ENCODE peak calls at places on chromosome 22, in seven cellular contexts. One of them, this sample, is unnamed.
A peak's percentile ranks its signal among the peaks of the same experiment; 100 is the strongest.

GRCh38 chr22:48760481-48761238 is 1067.0 kb downstream of the BRD1 start:
- DNase-seq in PC-3: no peak
- DNase-seq in GM23338: no peak
- DNase-seq in GM23248: no peak
- DNase-seq in neural progenitor cell: no peak
- DNase-seq in HCT116: no peak
- DNase-seq in MM.1S: no peak
- DNase-seq in this sample: peak; percentile 2

GRCh38 chr22:17781319-17782031 is 7.2 kb upstream of the BID start:
- DNase-seq in PC-3: peak; percentile 25
- DNase-seq in GM23338: no peak
- DNase-seq in GM23248: peak; percentile 93
- DNase-seq in neural progenitor cell: no peak
- DNase-seq in HCT116: no peak
- DNase-seq in MM.1S: peak; percentile 82
- DNase-seq in this sample: peak; percentile 71

GRCh38 chr22:43042101-43042780 is 27.3 kb upstream of the PACSIN2 start:
- DNase-seq in PC-3: no peak
- DNase-seq in GM23338: no peak
- DNase-seq in GM23248: no peak
- DNase-seq in neural progenitor cell: peak; percentile 17
- DNase-seq in HCT116: no peak
- DNase-seq in MM.1S: peak; percentile 13
- DNase-seq in this sample: no peak

GRCh38 chr22:19905619-19906276 is 35.8 kb upstream of the COMT start:
- DNase-seq in PC-3: no peak
- DNase-seq in GM23338: no peak
- DNase-seq in GM23248: no peak
- DNase-seq in neural progenitor cell: no peak
- DNase-seq in HCT116: no peak
- DNase-seq in MM.1S: no peak
- DNase-seq in this sample: no peak

GRCh38 chr22:37898441-37899181 is 7.5 kb upstream of the MICALL1 start:
- DNase-seq in PC-3: no peak
- DNase-seq in GM23338: peak; percentile 63
- DNase-seq in GM23248: no peak
- DNase-seq in neural progenitor cell: no peak
- DNase-seq in HCT116: no peak
- DNase-seq in MM.1S: no peak
- DNase-seq in this sample: no peak

GRCh38 chr22:45200230-45200629 is 36.5 kb downstream of the NUP50 start:
- DNase-seq in PC-3: no peak
- DNase-seq in GM23338: no peak
- DNase-seq in GM23248: no peak
- DNase-seq in neural progenitor cell: no peak
- DNase-seq in HCT116: no peak
- DNase-seq in MM.1S: no peak
- DNase-seq in this sample: no peak

GRCh38 chr22:42662114-42663021 is 13.2 kb upstream of the CYB5R3 start:
- DNase-seq in PC-3: peak; percentile 76
- DNase-seq in GM23338: peak; percentile 91
- DNase-seq in GM23248: peak; percentile 86
- DNase-seq in neural progenitor cell: peak; percentile 91
- DNase-seq in HCT116: no peak
- DNase-seq in MM.1S: peak; percentile 53
- DNase-seq in this sample: peak; percentile 90

GRCh38 chr22:42114721-42115120 is 15.9 kb downstream of the CYP2D6 start:
- DNase-seq in PC-3: peak; percentile 5
- DNase-seq in GM23338: peak; percentile 86
- DNase-seq in GM23248: peak; percentile 39
- DNase-seq in neural progenitor cell: peak; percentile 82
- DNase-seq in HCT116: peak; percentile 26
- DNase-seq in MM.1S: no peak
- DNase-seq in this sample: peak; percentile 80

GRCh38 chr22:46303347-46303965 is 6.8 kb downstream of the GTSE1 start:
- DNase-seq in PC-3: peak; percentile 20
- DNase-seq in GM23338: no peak
- DNase-seq in GM23248: peak; percentile 61
- DNase-seq in neural progenitor cell: no peak
- DNase-seq in HCT116: no peak
- DNase-seq in MM.1S: no peak
- DNase-seq in this sample: no peak

GRCh38 chr22:19344420-19344819 is 52.9 kb upstream of the CLTCL1 start:
- DNase-seq in PC-3: no peak
- DNase-seq in GM23338: no peak
- DNase-seq in GM23248: no peak
- DNase-seq in neural progenitor cell: no peak
- DNase-seq in HCT116: no peak
- DNase-seq in MM.1S: no peak
- DNase-seq in this sample: no peak

GRCh38 chr22:38460367-38460952 is 5.5 kb upstream of the KCNJ4 start:
- DNase-seq in PC-3: no peak
- DNase-seq in GM23338: no peak
- DNase-seq in GM23248: no peak
- DNase-seq in neural progenitor cell: no peak
- DNase-seq in HCT116: no peak
- DNase-seq in MM.1S: no peak
- DNase-seq in this sample: no peak

GRCh38 chr22:32745251-32745995 is 56.1 kb upstream of the TIMP3 start:
- DNase-seq in PC-3: peak; percentile 2
- DNase-seq in GM23338: peak; percentile 35
- DNase-seq in GM23248: peak; percentile 72
- DNase-seq in neural progenitor cell: peak; percentile 71
- DNase-seq in HCT116: peak; percentile 70
- DNase-seq in MM.1S: no peak
- DNase-seq in this sample: peak; percentile 77

GRCh38 chr22:20281891-20282290 is 13.8 kb upstream of the RTN4R start:
- DNase-seq in PC-3: no peak
- DNase-seq in GM23338: no peak
- DNase-seq in GM23248: no peak
- DNase-seq in neural progenitor cell: no peak
- DNase-seq in HCT116: no peak
- DNase-seq in MM.1S: no peak
- DNase-seq in this sample: no peak

GRCh38 chr22:41092847-41093371 is 517 bp downstream of the EP300 start:
- DNase-seq in PC-3: peak; percentile 22
- DNase-seq in GM23338: peak; percentile 62
- DNase-seq in GM23248: peak; percentile 69
- DNase-seq in neural progenitor cell: peak; percentile 58
- DNase-seq in HCT116: no peak
- DNase-seq in MM.1S: peak; percentile 50
- DNase-seq in this sample: peak; percentile 40

GRCh38 chr22:27317961-27318360 is 483.6 kb downstream of the MN1 start:
- DNase-seq in PC-3: no peak
- DNase-seq in GM23338: no peak
- DNase-seq in GM23248: no peak
- DNase-seq in neural progenitor cell: no peak
- DNase-seq in HCT116: no peak
- DNase-seq in MM.1S: no peak
- DNase-seq in this sample: peak; percentile 34

GRCh38 chr22:23315341-23315917 is 135.1 kb downstream of the BCR start:
- DNase-seq in PC-3: peak; percentile 35
- DNase-seq in GM23338: peak; percentile 67
- DNase-seq in GM23248: peak; percentile 64
- DNase-seq in neural progenitor cell: peak; percentile 75
- DNase-seq in HCT116: peak; percentile 23
- DNase-seq in MM.1S: peak; percentile 27
- DNase-seq in this sample: peak; percentile 86

GRCh38 chr22:29524440-29525191 is 28.9 kb downstream of the THOC5 start:
- DNase-seq in PC-3: peak; percentile 26
- DNase-seq in GM23338: peak; percentile 63
- DNase-seq in GM23248: peak; percentile 47
- DNase-seq in neural progenitor cell: peak; percentile 59
- DNase-seq in HCT116: no peak
- DNase-seq in MM.1S: peak; percentile 7
- DNase-seq in this sample: peak; percentile 29

GRCh38 chr22:25843660-25844275 is 101.8 kb downstream of the MYO18B start:
- DNase-seq in PC-3: no peak
- DNase-seq in GM23338: no peak
- DNase-seq in GM23248: no peak
- DNase-seq in neural progenitor cell: no peak
- DNase-seq in HCT116: no peak
- DNase-seq in MM.1S: no peak
- DNase-seq in this sample: no peak

GRCh38 chr22:18035740-18036139 is 11.4 kb upstream of the MICAL3 start:
- DNase-seq in PC-3: peak; percentile 52
- DNase-seq in GM23338: peak; percentile 26
- DNase-seq in GM23248: no peak
- DNase-seq in neural progenitor cell: no peak
- DNase-seq in HCT116: peak; percentile 35
- DNase-seq in MM.1S: no peak
- DNase-seq in this sample: peak; percentile 60

DNA sequence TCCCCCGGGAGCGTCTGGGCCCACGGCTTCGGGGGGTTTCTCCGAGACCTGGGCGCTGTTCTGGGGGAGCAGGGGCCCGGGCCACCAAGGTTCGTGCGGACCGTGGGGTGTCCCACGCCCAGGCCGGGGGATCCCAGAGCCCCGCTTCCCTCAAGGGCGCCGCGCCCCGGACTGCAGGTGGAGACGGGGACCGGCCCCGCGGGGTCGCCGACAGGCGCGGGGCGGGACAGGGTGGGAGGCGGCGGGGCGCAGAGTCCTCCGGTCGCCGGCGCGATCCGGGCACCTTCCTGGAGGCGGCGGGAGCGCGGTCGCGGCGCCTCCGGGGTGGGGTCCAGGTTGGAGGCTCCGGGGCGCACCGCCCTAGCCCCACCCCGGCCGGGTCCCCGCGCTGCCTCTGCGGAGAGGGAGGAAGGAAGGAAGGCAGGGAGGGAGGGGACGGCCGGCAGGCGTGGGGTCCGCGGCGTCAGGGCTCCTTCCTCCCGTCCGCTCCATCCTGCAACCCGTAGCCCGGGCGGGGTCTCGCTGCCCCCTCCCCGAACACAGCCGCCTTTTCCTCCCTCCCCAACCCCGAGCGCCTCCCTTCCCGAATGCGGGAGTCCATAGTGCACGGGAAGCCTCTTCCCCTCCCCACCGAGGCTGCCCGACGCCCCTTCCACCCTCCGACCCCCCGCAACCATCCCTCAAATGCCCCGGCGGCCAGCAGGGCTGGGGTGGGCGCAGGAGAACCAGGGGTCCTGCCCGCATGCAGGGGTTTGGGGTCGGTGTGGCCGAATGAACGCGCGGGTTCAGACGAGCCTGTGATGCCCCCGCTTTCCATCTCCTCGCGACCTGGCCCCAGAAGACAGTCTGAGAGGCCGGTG is 4.3 kb upstream of the ZBED4 start:
- DNase-seq in PC-3: no peak
- DNase-seq in GM23338: no peak
- DNase-seq in GM23248: no peak
- DNase-seq in neural progenitor cell: no peak
- DNase-seq in HCT116: no peak
- DNase-seq in MM.1S: no peak
- DNase-seq in this sample: no peak
- TF ChIP-seq EZH2 in PC-3: no peak
- TF ChIP-seq EZH2 in GM23338: peak; percentile 83
- TF ChIP-seq EZH2 in GM23248: peak; percentile 74
- TF ChIP-seq EZH2 in neural progenitor cell: peak; percentile 96
- TF ChIP-seq EZH2 in HCT116: no peak
- TF ChIP-seq EZH2 in MM.1S: no peak
- TF ChIP-seq EZH2 in this sample: peak; percentile 82

GRCh38 chr22:33921576-33922181 is 1.4 kb upstream of the LARGE1 start:
- DNase-seq in PC-3: no peak
- DNase-seq in GM23338: peak; percentile 93
- DNase-seq in GM23248: peak; percentile 76
- DNase-seq in neural progenitor cell: peak; percentile 94
- DNase-seq in HCT116: no peak
- DNase-seq in MM.1S: peak; percentile 65
- DNase-seq in this sample: peak; percentile 86
- TF ChIP-seq EZH2phosphoT487 in PC-3: no peak
- TF ChIP-seq EZH2phosphoT487 in GM23338: no peak
- TF ChIP-seq EZH2phosphoT487 in GM23248: no peak
- TF ChIP-seq EZH2phosphoT487 in neural progenitor cell: peak; percentile 25
- TF ChIP-seq EZH2phosphoT487 in HCT116: no peak
- TF ChIP-seq EZH2phosphoT487 in MM.1S: no peak
- TF ChIP-seq EZH2phosphoT487 in this sample: no peak

DNA sequence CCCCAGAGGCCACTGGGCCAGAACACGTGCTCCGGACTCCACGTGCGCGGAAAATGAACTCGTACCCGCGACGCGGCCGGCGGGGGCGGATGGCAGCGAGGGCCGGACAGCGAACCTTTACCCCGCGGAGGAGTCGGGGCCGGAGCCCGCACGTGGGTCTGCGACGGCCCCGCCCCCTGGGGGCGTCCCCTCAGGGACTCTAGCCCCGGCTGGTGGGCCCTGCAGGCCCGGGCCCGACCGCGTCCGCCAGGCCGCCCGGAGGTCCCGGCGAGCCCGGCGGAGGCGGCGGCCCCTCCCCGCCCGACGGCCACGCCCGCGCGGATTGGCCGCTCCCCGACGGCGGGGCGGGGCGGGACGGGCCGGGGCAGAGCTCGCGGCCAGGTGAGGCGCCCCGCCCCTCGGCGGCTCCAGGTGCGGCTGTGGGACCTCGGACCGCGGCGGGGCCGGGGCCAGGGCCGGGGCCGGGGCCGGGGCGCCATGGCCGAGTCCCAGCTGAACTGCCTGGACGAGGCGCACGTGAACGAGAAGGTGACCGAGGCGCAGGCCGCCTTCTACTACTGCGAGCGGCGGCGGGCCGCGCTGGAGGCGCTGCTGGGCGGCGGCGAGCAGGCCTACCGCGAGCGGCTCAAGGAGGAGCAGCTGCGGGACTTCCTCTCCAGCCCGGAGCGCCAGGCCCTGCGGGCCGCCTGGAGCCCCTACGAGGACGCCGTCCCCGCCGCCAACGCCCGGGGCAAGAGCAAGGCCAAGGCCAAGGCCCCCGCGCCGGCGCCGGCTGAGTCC is at the start of gene FAM83F:
- DNase-seq in PC-3: peak; percentile 65
- DNase-seq in GM23338: peak; percentile 84
- DNase-seq in GM23248: no peak
- DNase-seq in neural progenitor cell: peak; percentile 78
- DNase-seq in HCT116: peak; percentile 24
- DNase-seq in MM.1S: no peak
- DNase-seq in this sample: peak; percentile 89
- TF ChIP-seq EZH2 in PC-3: no peak
- TF ChIP-seq EZH2 in GM23338: no peak
- TF ChIP-seq EZH2 in GM23248: no peak
- TF ChIP-seq EZH2 in neural progenitor cell: peak; percentile 91
- TF ChIP-seq EZH2 in HCT116: no peak
- TF ChIP-seq EZH2 in MM.1S: no peak
- TF ChIP-seq EZH2 in this sample: no peak

GRCh38 chr22:36595968-36596367 is 67.0 kb upstream of the EIF3D start:
- DNase-seq in PC-3: no peak
- DNase-seq in GM23338: no peak
- DNase-seq in GM23248: no peak
- DNase-seq in neural progenitor cell: no peak
- DNase-seq in HCT116: no peak
- DNase-seq in MM.1S: no peak
- DNase-seq in this sample: no peak
- TF ChIP-seq EZH2phosphoT487 in PC-3: no peak
- TF ChIP-seq EZH2phosphoT487 in GM23338: no peak
- TF ChIP-seq EZH2phosphoT487 in GM23248: no peak
- TF ChIP-seq EZH2phosphoT487 in neural progenitor cell: no peak
- TF ChIP-seq EZH2phosphoT487 in HCT116: no peak
- TF ChIP-seq EZH2phosphoT487 in MM.1S: no peak
- TF ChIP-seq EZH2phosphoT487 in this sample: no peak